ENCODE peak calls at places on chromosomes 16 and 17, in seven cellular contexts. P, D, I, J, Y, A and G are unnamed samples.

GRCh38 chr16:85390511-85391174 is 222.5 kb upstream of the GSE1 start:
- DNase-seq in P (peak; percentile 89), D (peak; percentile 87), I (peak; percentile 93), J (no peak), Y (no peak), A (peak; percentile 93), G (peak; percentile 72)

GRCh38 chr16:66473654-66474519 is 46.8 kb downstream of the BEAN1 start:
- DNase-seq in P (no peak), D (no peak), I (no peak), J (no peak), Y (no peak), A (no peak), G (no peak)

GRCh38 chr17:7897773-7898172 is 9.2 kb downstream of the CHD3 start:
- DNase-seq in P (peak; percentile 27), D (no peak), I (peak; percentile 70), J (no peak), Y (no peak), A (peak; percentile 75), G (no peak)

GRCh38 chr16:19804538-19805323 is 79.9 kb downstream of the GPRC5B start:
- DNase-seq in P (peak; percentile 41), D (no peak), I (no peak), J (no peak), Y (peak; percentile 22), A (no peak), G (peak; percentile 66)

GRCh38 chr17:29162909-29163341 is 17.3 kb downstream of the MYO18A start:
- DNase-seq in P (no peak), D (no peak), I (peak; percentile 39), J (no peak), Y (no peak), A (peak; percentile 43), G (no peak)

GRCh38 chr16:53518550-53519416 is 15.8 kb upstream of the AKTIP start:
- DNase-seq in P (peak; percentile 71), D (peak; percentile 54), I (peak; percentile 42), J (peak; percentile 79), Y (no peak), A (peak; percentile 72), G (no peak)

GRCh38 chr16:87207509-87207908 is 109.7 kb downstream of the C16orf95 start:
- DNase-seq in P (no peak), D (peak; percentile 72), I (peak; percentile 92), J (no peak), Y (no peak), A (peak; percentile 92), G (no peak)

GRCh38 chr17:63442549-63443035 is 3.5 kb downstream of the CYB561 start:
- DNase-seq in P (no peak), D (no peak), I (peak; percentile 26), J (no peak), Y (no peak), A (no peak), G (no peak)

GRCh38 chr16:29678691-29679267 is at the start of gene QPRT:
- DNase-seq in P (peak; percentile 71), D (peak; percentile 28), I (peak; percentile 52), J (no peak), Y (peak; percentile 94), A (peak; percentile 30), G (peak; percentile 58)

GRCh38 chr16:59249049-59249448 is 514.9 kb upstream of the GOT2 start:
- DNase-seq in P (no peak), D (no peak), I (no peak), J (no peak), Y (peak; percentile 28), A (no peak), G (no peak)

GRCh38 chr17:17032131-17032692 is 10.0 kb upstream of the MPRIP start:
- DNase-seq in P (peak; percentile 64), D (peak; percentile 45), I (peak; percentile 95), J (no peak), Y (no peak), A (peak; percentile 70), G (peak; percentile 73)